ENCODE peak calls at places on chromosomes 6 and 20, in five cellular contexts. Z is CD4-positive, alpha-beta T cell; A is Calu3; U is breast epithelium; S is heart left ventricle. I is an unnamed sample.

GRCh38 chr6:20366082-20366834 is 35.4 kb upstream of the E2F3 start:
- DNase-seq in A (no peak), Z (peak; percentile 66), S (no peak), U (peak; percentile 59), I (no peak)

GRCh38 chr20:20624914-20625313 is 87.5 kb downstream of the RALGAPA2 start:
- DNase-seq in U (no peak), A (no peak), S (no peak), Z (no peak), I (no peak)

GRCh38 chr6:149080511-149080910 is 237.0 kb upstream of the TAB2 start:
- DNase-seq in A (no peak), U (no peak), Z (no peak), S (no peak), I (no peak)

GRCh38 chr6:163751032-163751525 is 336.6 kb downstream of the QKI start:
- DNase-seq in U (no peak), S (no peak), A (no peak), Z (no peak), I (no peak)

GRCh38 chr6:30876039-30876730 is 8.1 kb upstream of the DDR1 start:
- DNase-seq in S (no peak), U (no peak), Z (no peak), A (peak; percentile 73), I (peak; percentile 93)

GRCh38 chr6:13395272-13396237 is 67.2 kb upstream of the TBC1D7 start:
- DNase-seq in A (peak; percentile 69), S (peak; percentile 76), U (no peak), Z (no peak), I (peak; percentile 96)

GRCh38 chr20:371755-372542 is 8.6 kb upstream of the TRIB3 start:
- DNase-seq in A (peak; percentile 83), Z (no peak), S (peak; percentile 75), U (no peak), I (peak; percentile 96)

GRCh38 chr20:45343867-45344721 is 4.1 kb downstream of the SDC4 start:
- DNase-seq in Z (no peak), A (peak; percentile 91), U (peak; percentile 75), S (no peak), I (peak; percentile 89)

GRCh38 chr6:133407320-133408100 is 166.4 kb downstream of the EYA4 start:
- DNase-seq in A (no peak), S (no peak), Z (no peak), U (no peak), I (no peak)

GRCh38 chr6:149331871-149332270 is 14.4 kb downstream of the TAB2 start:
- DNase-seq in S (no peak), U (no peak), A (no peak), Z (no peak), I (no peak)

GRCh38 chr20:59120491-59120890 is 43.1 kb upstream of the ZNF831 start:
- DNase-seq in Z (no peak), S (no peak), A (no peak), U (no peak), I (no peak)

GRCh38 chr6:88179692-88180091 is 13.5 kb upstream of the CNR1 start:
- DNase-seq in A (no peak), Z (no peak), U (no peak), S (no peak), I (no peak)

GRCh38 chr6:26054937-26055669 is 32.1 kb upstream of the HFE start:
- DNase-seq in A (peak; percentile 90), S (peak; percentile 80), Z (peak; percentile 74), U (peak; percentile 91), I (peak; percentile 96)
- TF ChIP-seq CTCF in A (no peak), S (no peak), Z (no peak), U (peak; percentile 68), I (no peak)

GRCh38 chr6:167139761-167140160 is 16.9 kb downstream of the CCR6 start:
- DNase-seq in U (no peak), A (no peak), S (no peak), Z (no peak), I (no peak)

GRCh38 chr6:167142433-167142761 is 15.4 kb downstream of the GPR31 start:
- DNase-seq in S (no peak), Z (no peak), A (no peak), U (no peak), I (no peak)

GRCh38 chr6:167143041-167143440 is 14.7 kb downstream of the GPR31 start:
- DNase-seq in U (no peak), Z (no peak), A (no peak), S (no peak), I (no peak)

GRCh38 chr6:167140589-167141474 is 16.9 kb downstream of the GPR31 start:
- DNase-seq in S (no peak), Z (no peak), A (no peak), U (no peak), I (no peak)

DNA sequence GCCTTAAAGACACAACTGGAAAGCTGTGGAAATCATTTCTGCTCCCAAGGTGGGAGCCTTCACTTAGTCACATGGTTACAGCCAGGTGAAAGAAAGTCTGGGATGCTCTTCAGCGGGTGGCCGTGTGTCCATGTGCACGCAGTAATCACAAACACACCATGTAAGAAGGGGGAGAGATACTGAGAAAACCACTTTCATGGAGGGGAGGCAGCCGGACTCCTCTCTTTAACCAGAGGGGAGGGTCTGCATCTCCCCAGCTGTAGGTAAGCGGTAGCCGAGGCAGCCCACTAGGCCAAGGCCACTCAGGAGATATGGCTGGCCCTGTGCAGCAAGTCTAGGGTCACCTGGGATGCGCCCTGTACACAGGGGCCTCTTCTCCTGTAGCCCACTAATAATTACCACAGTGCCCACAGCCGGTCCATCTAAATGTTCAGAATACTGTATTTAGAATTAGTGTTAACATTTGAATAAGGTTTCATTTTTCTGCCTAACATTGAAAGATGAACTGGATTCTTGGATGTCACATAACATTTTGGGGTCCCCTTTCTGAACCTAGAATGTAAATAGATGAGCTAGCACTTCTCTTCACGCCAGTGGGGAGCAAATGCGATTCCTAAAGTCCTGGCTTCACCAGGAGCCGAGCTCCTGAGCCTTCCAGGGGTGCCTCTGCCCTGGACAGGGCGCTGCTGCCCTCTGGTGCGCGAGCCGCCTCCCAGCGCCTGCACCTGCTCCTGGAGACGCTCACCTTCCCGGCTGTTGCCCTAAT is 15.9 kb downstream of the GPR31 start:
- DNase-seq in U (no peak), S (no peak), A (peak; percentile 76), Z (peak; percentile 55), I (peak; percentile 31)
- TF ChIP-seq CTCF in U (peak; percentile 64), S (peak; percentile 56), A (peak; percentile 51), Z (peak; percentile 90), I (peak; percentile 66)

DNA sequence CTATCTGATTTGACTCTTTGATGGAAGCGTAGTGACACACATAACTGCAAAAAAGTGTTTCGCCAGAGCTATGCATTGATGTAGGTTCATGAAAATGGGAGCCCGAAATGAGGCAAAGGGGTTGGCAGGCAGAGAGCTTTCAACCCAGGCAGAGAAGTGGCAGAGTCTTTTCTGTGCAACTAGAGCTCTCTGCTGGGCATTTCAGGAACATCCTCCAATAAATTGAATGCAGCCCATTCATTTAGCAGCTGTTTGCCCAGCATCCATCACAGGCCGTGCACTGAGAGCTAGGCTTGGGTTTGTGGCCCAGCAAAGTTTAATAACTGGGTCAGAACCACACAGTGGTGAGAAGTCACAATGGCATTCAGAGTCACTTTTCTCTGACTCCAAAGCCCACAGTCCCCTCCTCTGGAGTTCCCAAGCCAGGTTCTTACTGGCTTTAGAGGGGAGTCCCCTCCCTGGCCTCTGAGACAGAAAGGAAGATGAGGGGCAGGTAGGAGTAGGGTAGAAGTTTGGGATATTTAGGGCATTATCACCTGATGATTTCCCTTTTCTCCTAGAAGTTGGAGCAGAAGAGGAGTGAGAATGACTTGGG is 31.8 kb upstream of the ELMO2 start:
- DNase-seq in A (peak; percentile 49), U (no peak), Z (peak; percentile 10), S (no peak), I (peak; percentile 56)
- TF ChIP-seq CTCF in A (peak; percentile 38), U (no peak), Z (no peak), S (no peak), I (peak; percentile 42)

DNA sequence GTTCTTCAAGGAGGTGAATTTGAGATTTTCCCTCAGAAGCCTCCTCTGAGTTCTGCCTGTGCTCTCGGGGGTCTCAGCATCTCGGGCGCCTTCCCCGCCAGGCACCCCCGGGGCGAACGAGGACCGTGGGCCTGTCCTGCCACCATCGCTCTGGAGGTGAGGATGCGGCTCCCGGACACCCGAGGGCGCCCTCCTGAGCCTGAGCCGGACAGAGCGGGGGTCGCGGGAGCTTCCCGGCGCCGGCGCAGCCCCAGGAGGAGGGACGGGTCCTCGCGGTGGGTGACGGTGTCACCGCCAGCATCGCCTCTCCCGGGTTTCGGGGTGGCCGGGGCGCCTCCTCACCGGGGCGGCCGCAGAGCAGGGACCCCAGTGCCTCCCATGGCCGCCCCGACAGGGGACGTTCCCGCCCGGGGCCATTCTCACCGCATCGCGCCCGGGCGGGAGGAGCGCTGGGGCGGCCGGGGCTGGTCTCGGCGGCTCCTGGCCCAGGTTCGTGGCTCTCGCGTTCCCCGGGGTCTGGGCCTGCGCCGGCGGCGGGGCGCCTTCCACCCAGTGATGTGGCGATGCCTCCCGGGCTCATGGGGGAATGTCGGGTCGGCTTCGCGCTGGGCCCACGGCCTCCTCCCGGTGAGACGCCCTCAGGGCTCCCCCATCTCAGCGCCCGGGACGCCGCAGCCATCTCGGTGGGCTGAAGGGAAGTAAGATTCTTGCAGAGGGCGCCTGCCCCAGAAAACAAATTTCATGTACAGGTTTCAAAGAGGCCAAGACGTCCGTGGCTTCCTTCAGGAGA is 210.5 kb downstream of the ERMARD start:
- DNase-seq in U (peak; percentile 50), S (no peak), A (no peak), Z (peak; percentile 16), I (no peak)
- TF ChIP-seq CTCF in U (no peak), S (peak; percentile 54), A (no peak), Z (peak; percentile 25), I (no peak)

GRCh38 chr20:9172908-9173307 is 104.0 kb downstream of the PLCB4 start:
- DNase-seq in Z (no peak), U (no peak), S (no peak), A (no peak), I (peak; percentile 8)
- TF ChIP-seq CTCF in Z (no peak), U (no peak), S (peak; percentile 20), A (no peak), I (no peak)

DNA sequence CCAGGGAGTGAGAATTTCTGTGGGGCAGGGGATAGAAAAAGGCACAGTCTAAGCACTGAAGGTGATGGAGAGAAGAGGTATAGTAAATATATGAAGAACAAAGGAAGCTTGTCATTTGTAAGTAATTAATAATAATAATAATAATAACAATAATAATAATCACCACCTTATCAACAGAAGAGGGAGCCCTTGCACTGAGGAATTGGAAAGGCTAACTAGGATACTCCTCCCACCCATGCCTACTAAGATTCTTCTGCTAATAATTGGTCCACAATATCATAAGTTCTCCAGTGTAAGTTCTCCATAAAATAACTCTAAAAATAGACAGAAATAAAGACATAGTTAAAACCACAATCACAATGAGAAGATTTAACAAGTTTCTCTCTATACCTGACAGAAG is 912 bp upstream of the OR12D3 start:
- DNase-seq in A (peak; percentile 29), S (no peak), Z (no peak), U (no peak), I (peak; percentile 7)
- TF ChIP-seq CTCF in A (no peak), S (no peak), Z (no peak), U (no peak), I (no peak)

I was measured in fibroblast of pulmonary artery.